ENCODE peak calls at places on chromosomes 2 and 18, in five cellular contexts. H is A549, C is IMR-90, J is K562, I is H1. P is an unnamed sample.

GRCh38 chr2:26469092-26469710 is 8.7 kb downstream of the OTOF start:
- DNase-seq in H (peak; percentile 65), C (peak; percentile 59), J (peak; percentile 87), I (peak; percentile 75), P (peak; percentile 73)

GRCh38 chr2:10518470-10519060 is 70.4 kb upstream of the ODC1 start:
- DNase-seq in H (no peak), C (no peak), J (no peak), I (no peak), P (no peak)

GRCh38 chr2:182915369-182916326 is 49.2 kb upstream of the FRZB start:
- DNase-seq in H (no peak), C (peak; percentile 95), J (no peak), I (no peak), P (no peak)

GRCh38 chr2:1642066-1642861 is 102.1 kb downstream of the PXDN start:
- DNase-seq in H (no peak), C (peak; percentile 65), J (no peak), I (no peak), P (no peak)

GRCh38 chr2:190714958-190715357 is 66.1 kb downstream of the NAB1 start:
- DNase-seq in H (no peak), C (peak; percentile 36), J (no peak), I (no peak), P (no peak)

GRCh38 chr2:202096736-202097135 is 23.7 kb downstream of the KIAA2012 start:
- DNase-seq in H (no peak), C (peak; percentile 88), J (no peak), I (no peak), P (no peak)

GRCh38 chr2:8628870-8629209 is 53.0 kb upstream of the ID2 start:
- DNase-seq in H (no peak), C (no peak), J (no peak), I (no peak), P (no peak)

GRCh38 chr2:144181006-144181405 is 338.9 kb downstream of the ZEB2 start:
- DNase-seq in H (no peak), C (peak; percentile 51), J (no peak), I (no peak), P (no peak)

GRCh38 chr2:238865744-238866355 is 18.0 kb downstream of the TWIST2 start:
- DNase-seq in H (no peak), C (no peak), J (no peak), I (no peak), P (no peak)

GRCh38 chr2:96315400-96316071 is 9.6 kb upstream of the ITPRIPL1 start:
- DNase-seq in H (no peak), C (peak; percentile 71), J (no peak), I (no peak), P (peak; percentile 39)

GRCh38 chr2:6103949-6104348 is 411.8 kb downstream of the SOX11 start:
- DNase-seq in H (no peak), C (no peak), J (no peak), I (no peak), P (no peak)

GRCh38 chr2:46666044-46666662 is 186.8 kb downstream of the TMEM247 start:
- DNase-seq in H (no peak), C (no peak), J (no peak), I (no peak), P (no peak)

GRCh38 chr2:241794250-241794823 is 14.7 kb upstream of the NEU4 start:
- DNase-seq in H (no peak), C (no peak), J (no peak), I (no peak), P (no peak)

GRCh38 chr2:241788135-241788534 is 11.5 kb downstream of the GAL3ST2 start:
- DNase-seq in H (no peak), C (no peak), J (no peak), I (no peak), P (no peak)

GRCh38 chr2:241793385-241793784 is 15.6 kb upstream of the NEU4 start:
- DNase-seq in H (no peak), C (no peak), J (no peak), I (no peak), P (no peak)

GRCh38 chr2:241788572-241788971 is 11.9 kb downstream of the GAL3ST2 start:
- DNase-seq in H (no peak), C (no peak), J (no peak), I (no peak), P (no peak)
- TF ChIP-seq MAFK in H (no peak), C (no peak), J (no peak), I (no peak), P (no peak)

DNA sequence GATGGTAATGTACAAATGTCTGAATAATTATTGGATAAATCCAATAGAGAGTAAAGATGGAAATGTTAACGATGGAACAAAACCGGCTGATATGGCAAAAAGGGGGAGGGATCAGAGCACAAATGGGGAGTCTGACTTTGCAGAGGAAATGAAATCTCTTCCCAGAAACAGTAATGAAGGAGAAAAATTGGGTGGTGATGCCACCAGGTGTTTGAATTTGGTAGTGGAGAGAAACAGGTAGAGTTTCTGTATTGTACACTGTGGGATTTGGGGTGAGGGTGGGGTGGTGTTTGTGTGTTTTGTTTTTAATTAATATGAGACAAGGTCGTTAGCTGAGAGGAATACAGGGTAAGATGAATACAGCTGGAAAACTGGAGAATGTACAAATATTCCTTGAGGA is 20.4 kb upstream of the XDH start:
- DNase-seq in H (peak; percentile 36), C (peak; percentile 17), J (no peak), I (no peak), P (no peak)
- TF ChIP-seq MAFK in H (no peak), C (no peak), J (no peak), I (no peak), P (no peak)

GRCh38 chr2:72837171-72837570 is 11.3 kb upstream of the EXOC6B start:
- DNase-seq in H (no peak), C (peak; percentile 41), J (no peak), I (no peak), P (no peak)
- TF ChIP-seq MAFK in H (no peak), C (no peak), J (no peak), I (no peak), P (no peak)

GRCh38 chr18:28115149-28115550 is 61.8 kb downstream of the CDH2 start:
- DNase-seq in H (no peak), C (peak; percentile 96), J (no peak), I (no peak), P (peak; percentile 43)

GRCh38 chr18:28113271-28114023 is 63.5 kb downstream of the CDH2 start:
- DNase-seq in H (no peak), C (peak; percentile 28), J (no peak), I (no peak), P (no peak)

GRCh38 chr18:28116461-28116860 is 60.5 kb downstream of the CDH2 start:
- DNase-seq in H (no peak), C (no peak), J (no peak), I (no peak), P (peak; percentile 55)

GRCh38 chr18:28112056-28112470 is 64.9 kb downstream of the CDH2 start:
- DNase-seq in H (no peak), C (peak; percentile 89), J (no peak), I (no peak), P (no peak)

DNA sequence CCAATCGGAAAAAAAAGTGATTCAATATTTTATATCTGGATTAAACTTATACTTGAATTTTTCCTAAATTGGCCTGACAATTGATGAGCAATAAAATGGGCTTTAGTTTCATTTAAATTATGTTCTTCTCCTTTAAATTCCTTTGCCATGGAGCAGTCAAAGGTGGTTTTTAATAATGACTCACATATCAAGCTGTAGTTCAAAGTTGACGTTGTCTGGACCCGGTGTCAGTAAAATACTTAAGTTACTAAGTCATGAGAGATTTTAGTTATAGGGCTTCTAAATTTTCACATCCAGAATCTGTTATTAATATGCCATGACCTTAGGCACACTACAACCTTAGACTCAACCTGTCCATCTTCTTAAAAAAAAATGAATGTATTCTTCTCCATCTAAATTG is 62.5 kb downstream of the CDH2 start:
- DNase-seq in H (no peak), C (peak; percentile 80), J (no peak), I (no peak), P (no peak)
- TF ChIP-seq MAFK in H (no peak), C (no peak), J (no peak), I (no peak), P (no peak)

GRCh38 chr2:112187805-112188596 is 49.8 kb downstream of the FBLN7 start:
- DNase-seq in H (no peak), C (no peak), J (peak; percentile 84), I (no peak), P (no peak)
- TF ChIP-seq MAFK in H (no peak), C (no peak), J (no peak), I (no peak), P (no peak)